ENCODE peak calls at places on chromosomes 4 and X, in four cellular contexts. One of them, this sample, is unnamed.
A peak's percentile ranks its signal among the peaks of the same experiment; 100 is the strongest.

GRCh38 chr4:97153042-97153441 is 990.2 kb downstream of the STPG2 start:
- DNase-seq in H9: no peak
- DNase-seq in mesendoderm: peak; percentile 54
- DNase-seq in IMR-90: no peak
- DNase-seq in this sample: no peak

GRCh38 chrX:24153175-24153795 is 3.8 kb downstream of the ZFX start:
- DNase-seq in H9: peak; percentile 61
- DNase-seq in mesendoderm: peak; percentile 91
- DNase-seq in IMR-90: no peak
- DNase-seq in this sample: no peak

GRCh38 chrX:16429391-16429790 is 220.6 kb upstream of the S100G start:
- DNase-seq in IMR-90: peak; percentile 37
- DNase-seq in mesendoderm: no peak
- DNase-seq in H9: no peak
- DNase-seq in this sample: no peak

GRCh38 chr4:136281307-136281706 is 1251.0 kb downstream of the PCDH18 start:
- DNase-seq in IMR-90: no peak
- DNase-seq in mesendoderm: no peak
- DNase-seq in H9: peak; percentile 34
- DNase-seq in this sample: peak; percentile 52

GRCh38 chr4:64617813-64618212 is 208.6 kb upstream of the TECRL start:
- DNase-seq in mesendoderm: peak; percentile 44
- DNase-seq in IMR-90: no peak
- DNase-seq in H9: no peak
- DNase-seq in this sample: no peak

GRCh38 chrX:50638123-50638522 is 167.5 kb upstream of the DGKK start:
- DNase-seq in H9: no peak
- DNase-seq in mesendoderm: no peak
- DNase-seq in IMR-90: no peak
- DNase-seq in this sample: no peak

GRCh38 chr4:150240011-150240410 is 161.8 kb downstream of the DCLK2 start:
- DNase-seq in H9: no peak
- DNase-seq in mesendoderm: no peak
- DNase-seq in IMR-90: no peak
- DNase-seq in this sample: no peak

GRCh38 chr4:5370286-5370685 is 319.0 kb downstream of the STK32B start:
- DNase-seq in IMR-90: peak; percentile 94
- DNase-seq in mesendoderm: no peak
- DNase-seq in H9: no peak
- DNase-seq in this sample: no peak

GRCh38 chr4:181911420-181911819 is 331.8 kb upstream of the TENM3 start:
- DNase-seq in IMR-90: peak; percentile 79
- DNase-seq in H9: no peak
- DNase-seq in mesendoderm: no peak
- DNase-seq in this sample: no peak

GRCh38 chrX:109327271-109327670 is 154.6 kb downstream of the GUCY2F start:
- DNase-seq in mesendoderm: no peak
- DNase-seq in IMR-90: no peak
- DNase-seq in H9: no peak
- DNase-seq in this sample: no peak

GRCh38 chr4:100299441-100299840 is 109.2 kb upstream of the DDIT4L start:
- DNase-seq in H9: no peak
- DNase-seq in mesendoderm: no peak
- DNase-seq in IMR-90: no peak
- DNase-seq in this sample: no peak

GRCh38 chr4:185597532-185598188 is 62.4 kb upstream of the PDLIM3 start:
- DNase-seq in H9: peak; percentile 73
- DNase-seq in mesendoderm: peak; percentile 82
- DNase-seq in IMR-90: peak; percentile 82
- DNase-seq in this sample: peak; percentile 81

GRCh38 chrX:152635941-152636340 is 1.8 kb upstream of the GABRQ start:
- DNase-seq in mesendoderm: peak; percentile 77
- DNase-seq in H9: peak; percentile 58
- DNase-seq in IMR-90: peak; percentile 50
- DNase-seq in this sample: no peak

GRCh38 chrX:86263526-86263925 is 115.3 kb downstream of the DACH2 start:
- DNase-seq in H9: peak; percentile 56
- DNase-seq in IMR-90: no peak
- DNase-seq in mesendoderm: peak; percentile 85
- DNase-seq in this sample: no peak

GRCh38 chr4:88327669-88328068 is 43.3 kb upstream of the PPM1K start:
- DNase-seq in mesendoderm: no peak
- DNase-seq in H9: no peak
- DNase-seq in IMR-90: no peak
- DNase-seq in this sample: no peak

GRCh38 chr4:109985993-109986640 is 73.4 kb downstream of the EGF start:
- DNase-seq in H9: no peak
- DNase-seq in IMR-90: no peak
- DNase-seq in mesendoderm: no peak
- DNase-seq in this sample: no peak

GRCh38 chr4:44916406-44916805 is 190.1 kb upstream of the GNPDA2 start:
- DNase-seq in H9: no peak
- DNase-seq in mesendoderm: no peak
- DNase-seq in IMR-90: no peak
- DNase-seq in this sample: no peak

GRCh38 chr4:112648263-112649054 is 11.5 kb downstream of the LARP7 start:
- DNase-seq in IMR-90: peak; percentile 33
- DNase-seq in H9: peak; percentile 72
- DNase-seq in mesendoderm: peak; percentile 99
- DNase-seq in this sample: peak; percentile 74

GRCh38 chr4:73701116-73701515 is 39.3 kb upstream of the CXCL8 start:
- DNase-seq in IMR-90: peak; percentile 32
- DNase-seq in mesendoderm: no peak
- DNase-seq in H9: no peak
- DNase-seq in this sample: no peak

GRCh38 chr4:6415306-6415705 is 57.1 kb downstream of the PPP2R2C start:
- DNase-seq in IMR-90: no peak
- DNase-seq in mesendoderm: no peak
- DNase-seq in H9: no peak
- DNase-seq in this sample: no peak

GRCh38 chrX:10579753-10580060 is 40.7 kb downstream of the MID1 start:
- DNase-seq in mesendoderm: no peak
- DNase-seq in IMR-90: peak; percentile 37
- DNase-seq in H9: no peak
- DNase-seq in this sample: no peak

GRCh38 chr4:74228691-74229640 is 71.0 kb downstream of the MTHFD2L start:
- DNase-seq in mesendoderm: peak; percentile 88
- DNase-seq in H9: peak; percentile 84
- DNase-seq in IMR-90: peak; percentile 67
- DNase-seq in this sample: peak; percentile 89

GRCh38 chr4:104022871-104023270 is 303.1 kb upstream of the TACR3 start:
- DNase-seq in IMR-90: no peak
- DNase-seq in mesendoderm: no peak
- DNase-seq in H9: no peak
- DNase-seq in this sample: no peak

GRCh38 chrX:125492439-125492838 is 172.8 kb downstream of the TEX13C start:
- DNase-seq in H9: no peak
- DNase-seq in IMR-90: no peak
- DNase-seq in mesendoderm: peak; percentile 58
- DNase-seq in this sample: no peak

GRCh38 chrX:23828894-23829293 is 45.9 kb downstream of the SAT1 start:
- DNase-seq in H9: no peak
- DNase-seq in IMR-90: peak; percentile 11
- DNase-seq in mesendoderm: no peak
- DNase-seq in this sample: no peak

GRCh38 chr4:113684534-113685091 is 76.9 kb downstream of the CAMK2D start:
- DNase-seq in mesendoderm: peak; percentile 67
- DNase-seq in IMR-90: peak; percentile 84
- DNase-seq in H9: peak; percentile 30
- DNase-seq in this sample: no peak

GRCh38 chr4:108172231-108172779 is 3.6 kb upstream of the LEF1 start:
- DNase-seq in mesendoderm: no peak
- DNase-seq in IMR-90: no peak
- DNase-seq in H9: peak; percentile 44
- DNase-seq in this sample: no peak

GRCh38 chr4:82677327-82677726 is 115.5 kb upstream of the TMEM150C start:
- DNase-seq in H9: no peak
- DNase-seq in IMR-90: no peak
- DNase-seq in mesendoderm: no peak
- DNase-seq in this sample: no peak

GRCh38 chr4:109303141-109303499 is 662 bp upstream of the COL25A1 start:
- DNase-seq in H9: no peak
- DNase-seq in IMR-90: no peak
- DNase-seq in mesendoderm: peak; percentile 88
- DNase-seq in this sample: no peak

GRCh38 chrX:19682712-19683331 is 167.5 kb upstream of the MAP3K15 start:
- DNase-seq in mesendoderm: peak; percentile 85
- DNase-seq in H9: peak; percentile 49
- DNase-seq in IMR-90: peak; percentile 94
- DNase-seq in this sample: no peak

GRCh38 chr4:11693693-11694092 is 265.0 kb upstream of the HS3ST1 start:
- DNase-seq in IMR-90: no peak
- DNase-seq in H9: no peak
- DNase-seq in mesendoderm: no peak
- DNase-seq in this sample: no peak
- H3K56ac ChIP-seq in IMR-90: no peak overlapping the region
- H3K56ac ChIP-seq in H9: no peak overlapping the region
- H3K56ac ChIP-seq in mesendoderm: no peak overlapping the region
- H3K56ac ChIP-seq in this sample: no peak overlapping the region

DNA sequence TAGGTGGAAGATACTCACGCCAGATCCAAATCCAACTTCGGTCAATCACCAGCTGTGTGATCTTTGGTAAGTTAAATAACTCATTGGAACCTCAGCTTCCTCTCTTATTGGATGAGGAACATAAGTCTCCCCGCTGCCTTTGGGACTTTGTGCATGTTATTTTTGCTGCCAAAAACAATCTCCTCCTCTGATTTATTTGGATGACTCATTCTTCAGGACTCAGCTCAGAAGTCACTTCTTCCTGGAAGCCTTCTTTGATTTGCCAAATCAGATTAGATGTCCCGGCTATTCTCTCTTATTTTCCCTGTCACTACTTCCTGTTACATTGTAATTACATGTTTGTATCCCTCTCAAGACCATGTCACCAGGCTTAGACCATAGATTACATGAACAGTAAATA is 138.0 kb upstream of the BOD1L1 start:
- DNase-seq in mesendoderm: no peak
- DNase-seq in H9: no peak
- DNase-seq in IMR-90: peak; percentile 6
- DNase-seq in this sample: no peak
- H3K56ac ChIP-seq in mesendoderm: no peak overlapping the region
- H3K56ac ChIP-seq in H9: no peak overlapping the region
- H3K56ac ChIP-seq in IMR-90: no peak overlapping the region
- H3K56ac ChIP-seq in this sample: no peak overlapping the region

GRCh38 chrX:133569217-133569616 is 153.9 kb upstream of the GPC4 start:
- DNase-seq in mesendoderm: no peak
- DNase-seq in H9: no peak
- DNase-seq in IMR-90: no peak
- DNase-seq in this sample: no peak

GRCh38 chrX:133561251-133561650 is 146.0 kb upstream of the GPC4 start:
- DNase-seq in H9: no peak
- DNase-seq in mesendoderm: no peak
- DNase-seq in IMR-90: no peak
- DNase-seq in this sample: no peak

GRCh38 chrX:133559909-133560308 is 144.6 kb upstream of the GPC4 start:
- DNase-seq in mesendoderm: no peak
- DNase-seq in H9: no peak
- DNase-seq in IMR-90: no peak
- DNase-seq in this sample: no peak

GRCh38 chrX:133568109-133568508 is 152.8 kb upstream of the GPC4 start:
- DNase-seq in IMR-90: no peak
- DNase-seq in mesendoderm: no peak
- DNase-seq in H9: no peak
- DNase-seq in this sample: no peak

DNA sequence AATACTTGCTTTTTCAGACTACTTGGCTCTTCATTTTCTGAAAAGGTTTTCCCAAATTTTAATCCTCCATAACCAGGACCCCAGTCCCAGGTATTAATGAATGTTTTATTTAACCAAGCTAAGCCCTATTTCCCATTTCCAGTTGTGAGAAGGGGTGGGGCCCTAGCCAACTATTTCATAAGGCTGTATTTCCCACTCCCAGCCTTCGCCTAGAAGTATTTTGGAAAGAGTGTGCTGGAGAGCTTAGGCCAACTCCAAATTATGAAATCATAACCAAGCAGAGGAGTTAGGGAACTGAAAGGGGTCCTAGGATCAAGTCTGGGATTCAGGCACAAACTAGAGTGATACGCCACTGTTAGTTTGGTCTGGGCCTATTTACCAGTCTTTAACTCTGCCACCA is 148.4 kb upstream of the GPC4 start:
- DNase-seq in H9: no peak
- DNase-seq in mesendoderm: no peak
- DNase-seq in IMR-90: no peak
- DNase-seq in this sample: no peak
- H3K56ac ChIP-seq in H9: no peak overlapping the region
- H3K56ac ChIP-seq in mesendoderm: no peak overlapping the region
- H3K56ac ChIP-seq in IMR-90: no peak overlapping the region
- H3K56ac ChIP-seq in this sample: no peak overlapping the region

DNA sequence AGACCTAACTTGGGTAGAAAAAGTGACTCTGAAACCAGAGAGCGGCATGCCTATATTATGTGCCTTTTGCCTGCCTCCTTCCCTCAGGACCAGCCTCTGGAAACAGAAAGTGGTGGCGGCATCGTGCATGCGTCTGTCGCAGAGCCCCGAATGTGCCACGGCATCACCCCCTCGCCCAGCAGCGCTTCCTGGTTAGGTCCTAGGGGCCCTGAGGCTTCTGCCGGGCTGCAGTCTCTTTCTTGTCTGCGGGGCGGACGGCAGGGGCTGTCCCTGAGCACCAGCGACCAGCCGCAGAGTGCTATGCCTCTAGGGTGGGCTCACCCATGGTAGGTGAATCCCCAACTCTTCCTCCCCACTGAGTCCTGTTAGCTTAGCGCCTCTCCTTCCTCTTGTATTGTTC is 68.7 kb downstream of the VSIG4 start:
- DNase-seq in H9: peak; percentile 31
- DNase-seq in IMR-90: no peak
- DNase-seq in mesendoderm: no peak
- DNase-seq in this sample: no peak
- H3K56ac ChIP-seq in H9: no peak overlapping the region
- H3K56ac ChIP-seq in IMR-90: no peak overlapping the region
- H3K56ac ChIP-seq in mesendoderm: peak overlapping the region; percentile 25
- H3K56ac ChIP-seq in this sample: no peak overlapping the region

DNA sequence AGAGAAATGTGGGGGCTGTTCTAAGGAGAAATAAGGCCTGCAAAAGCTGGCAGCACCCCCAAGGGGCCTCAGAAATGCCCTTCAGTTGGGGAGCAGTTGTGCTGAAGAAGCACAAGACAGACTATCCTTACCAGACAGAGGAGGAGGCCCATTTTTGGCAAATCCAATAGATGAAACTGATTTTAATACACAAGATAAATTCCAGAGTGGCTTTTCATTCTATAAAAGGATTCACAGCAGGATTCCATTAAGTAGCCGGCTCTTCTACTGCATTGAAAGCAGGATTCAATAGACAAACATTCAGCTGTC is 8.1 kb downstream of the SEPTIN6 start:
- DNase-seq in mesendoderm: no peak
- DNase-seq in H9: no peak
- DNase-seq in IMR-90: no peak
- DNase-seq in this sample: no peak
- H3K56ac ChIP-seq in mesendoderm: no peak overlapping the region
- H3K56ac ChIP-seq in H9: no peak overlapping the region
- H3K56ac ChIP-seq in IMR-90: no peak overlapping the region
- H3K56ac ChIP-seq in this sample: no peak overlapping the region

GRCh38 chr4:48939785-48940184 is 33.2 kb upstream of the OCIAD2 start:
- DNase-seq in H9: no peak
- DNase-seq in mesendoderm: peak; percentile 68
- DNase-seq in IMR-90: peak; percentile 82
- DNase-seq in this sample: no peak
- H3K56ac ChIP-seq in H9: no peak overlapping the region
- H3K56ac ChIP-seq in mesendoderm: no peak overlapping the region
- H3K56ac ChIP-seq in IMR-90: no peak overlapping the region
- H3K56ac ChIP-seq in this sample: no peak overlapping the region

This sample was measured in H1.